ENCODE peak calls at places on chromosomes 4 and X, in seven cellular contexts. T, D, H, E, A, V and K are unnamed samples.

GRCh38 chrX:63350551-63350950 is 581 bp downstream of the SPIN4 start:
- DNase-seq in T (peak; percentile 36), D (peak; percentile 6), H (peak; percentile 0), E (no peak), A (peak; percentile 29), V (peak; percentile 32), K (peak; percentile 44)

GRCh38 chr4:54567327-54567726 is 90.4 kb upstream of the KIT start:
- DNase-seq in T (no peak), D (no peak), H (no peak), E (no peak), A (no peak), V (no peak), K (no peak)

GRCh38 chr4:117400039-117400835 is 314.9 kb upstream of the TRAM1L1 start:
- DNase-seq in T (no peak), D (no peak), H (no peak), E (peak; percentile 16), A (no peak), V (peak; percentile 82), K (peak; percentile 53)

GRCh38 chr4:185470503-185471195 is 884 bp downstream of the CCDC110 start:
- DNase-seq in T (peak; percentile 73), D (peak; percentile 22), H (peak; percentile 8), E (no peak), A (peak; percentile 44), V (peak; percentile 46), K (peak; percentile 14)

GRCh38 chr4:53937918-53938317 is 126.5 kb downstream of the CHIC2 start:
- DNase-seq in T (no peak), D (no peak), H (no peak), E (peak; percentile 47), A (no peak), V (peak; percentile 63), K (peak; percentile 88)

GRCh38 chrX:91434351-91435168 is at the start of gene PABPC5:
- DNase-seq in T (peak; percentile 57), D (no peak), H (no peak), E (peak; percentile 55), A (no peak), V (peak; percentile 83), K (no peak)

GRCh38 chrX:40908026-40908425 is 172.7 kb upstream of the MED14 start:
- DNase-seq in T (no peak), D (no peak), H (no peak), E (no peak), A (no peak), V (peak; percentile 34), K (peak; percentile 49)

GRCh38 chr4:130659314-130659713 is 1563.4 kb downstream of the C4orf33 start:
- DNase-seq in T (no peak), D (no peak), H (no peak), E (no peak), A (no peak), V (no peak), K (no peak)

GRCh38 chr4:8276358-8277240 is 7.0 kb downstream of the HTRA3 start:
- DNase-seq in T (no peak), D (no peak), H (no peak), E (no peak), A (no peak), V (peak; percentile 68), K (no peak)

GRCh38 chr4:141643557-141643956 is 7.2 kb downstream of the IL15 start:
- DNase-seq in T (no peak), D (no peak), H (no peak), E (no peak), A (no peak), V (peak; percentile 42), K (peak; percentile 87)

GRCh38 chr4:109721033-109721432 is 8.8 kb downstream of the PLA2G12A start:
- DNase-seq in T (no peak), D (no peak), H (no peak), E (no peak), A (no peak), V (no peak), K (peak; percentile 61)

GRCh38 chr4:1408418-1408817 is 2.2 kb upstream of the NKX1-1 start:
- DNase-seq in T (no peak), D (no peak), H (no peak), E (no peak), A (no peak), V (no peak), K (no peak)